ENCODE peak calls at places on chromosome 17, in four cellular contexts. B is neuronal stem cell, L is PC-3, U is mesendoderm. W is an unnamed sample.
A peak's percentile ranks its signal among the peaks of the same experiment; 100 is the strongest.

GRCh38 chr17:51238253-51238887 is 21.5 kb downstream of the MBTD1 start:
- DNase-seq in B (no peak), L (no peak), U (no peak), W (no peak)

GRCh38 chr17:62680541-62681052 is 53.1 kb downstream of the MRC2 start:
- DNase-seq in B (no peak), L (no peak), U (no peak), W (no peak)

GRCh38 chr17:56978441-56979090 is 635 bp downstream of the SCPEP1 start:
- DNase-seq in B (no peak), L (peak; percentile 21), U (peak; percentile 32), W (peak; percentile 67)

GRCh38 chr17:30290696-30291570 is 811 bp downstream of the BLMH start:
- DNase-seq in B (peak; percentile 47), L (peak; percentile 58), U (peak; percentile 50), W (peak; percentile 81)

GRCh38 chr17:77436058-77436442 is 295.3 kb downstream of the SEC14L1 start:
- DNase-seq in B (no peak), L (no peak), U (peak; percentile 91), W (no peak)

GRCh38 chr17:49361129-49361901 is 735 bp downstream of the ZNF652 start:
- DNase-seq in B (no peak), L (peak; percentile 77), U (peak; percentile 61), W (peak; percentile 94)

GRCh38 chr17:42950044-42950783 is 14.0 kb downstream of the AARSD1 start:
- DNase-seq in B (no peak), L (no peak), U (no peak), W (no peak)

GRCh38 chr17:30274887-30275286 is 16.9 kb downstream of the BLMH start:
- DNase-seq in B (no peak), L (no peak), U (no peak), W (no peak)

GRCh38 chr17:10698116-10698818 is 873 bp downstream of the ADPRM start:
- DNase-seq in B (no peak), L (peak; percentile 3), U (peak; percentile 7), W (peak; percentile 70)

GRCh38 chr17:81710514-81711308 is 1.4 kb upstream of the SLC25A10 start:
- DNase-seq in B (no peak), L (peak; percentile 30), U (peak; percentile 51), W (no peak)

GRCh38 chr17:47732399-47733046 is 513 bp upstream of the TBX21 start:
- DNase-seq in B (no peak), L (no peak), U (peak; percentile 43), W (no peak)

GRCh38 chr17:5510776-5511175 is 24.4 kb downstream of the MIS12 start:
- DNase-seq in B (no peak), L (peak; percentile 18), U (no peak), W (no peak)

GRCh38 chr17:3528604-3529511 is 28.8 kb downstream of the TRPV3 start:
- DNase-seq in B (no peak), L (no peak), U (peak; percentile 45), W (no peak)

GRCh38 chr17:70476368-70476767 is 307.0 kb downstream of the KCNJ2 start:
- DNase-seq in B (no peak), L (no peak), U (no peak), W (no peak)

GRCh38 chr17:69474171-69474831 is 59.8 kb downstream of the MAP2K6 start:
- DNase-seq in B (peak; percentile 23), L (no peak), U (no peak), W (no peak)

GRCh38 chr17:5514976-5515375 is 28.6 kb downstream of the MIS12 start:
- DNase-seq in B (no peak), L (no peak), U (no peak), W (no peak)

GRCh38 chr17:60604686-60605334 is 4.8 kb downstream of the PPM1D start:
- DNase-seq in B (no peak), L (peak; percentile 25), U (peak; percentile 33), W (no peak)

GRCh38 chr17:29116652-29117439 is 63.4 kb downstream of the MYO18A start:
- DNase-seq in B (peak; percentile 69), L (peak; percentile 49), U (peak; percentile 86), W (peak; percentile 89)

GRCh38 chr17:63497708-63498483 is 21.0 kb downstream of the ACE start:
- DNase-seq in B (no peak), L (peak; percentile 23), U (peak; percentile 86), W (peak; percentile 83)

GRCh38 chr17:36940313-36941264 is 3.3 kb downstream of the LHX1 start:
- DNase-seq in B (no peak), L (no peak), U (no peak), W (no peak)

GRCh38 chr17:6554871-6555330 is 1.5 kb downstream of the PITPNM3 start:
- DNase-seq in B (no peak), L (peak; percentile 20), U (peak; percentile 53), W (no peak)

GRCh38 chr17:78275355-78275754 is 43.9 kb downstream of the TMEM235 start:
- DNase-seq in B (no peak), L (no peak), U (no peak), W (no peak)

GRCh38 chr17:43760254-43760852 is 1.8 kb upstream of the SOST start:
- DNase-seq in B (peak; percentile 93), L (peak; percentile 98), U (peak; percentile 96), W (peak; percentile 94)

GRCh38 chr17:55264640-55265298 is at the start of gene HLF:
- DNase-seq in B (peak; percentile 74), L (peak; percentile 70), U (peak; percentile 72), W (no peak)

GRCh38 chr17:33452797-33453196 is 159.7 kb upstream of the ASIC2 start:
- DNase-seq in B (no peak), L (no peak), U (peak; percentile 75), W (no peak)
- H3K9ac ChIP-seq in B (no peak overlapping the region), L (no peak overlapping the region), U (no peak overlapping the region), W (no peak overlapping the region)

GRCh38 chr17:41528959-41529353 is 848 bp upstream of the KRT19 start:
- DNase-seq in B (no peak), L (no peak), U (peak; percentile 69), W (no peak)
- H3K4me3 ChIP-seq in B (peak overlapping the region; percentile 30), L (peak overlapping the region; percentile 90), U (no peak overlapping the region), W (no peak overlapping the region)

DNA sequence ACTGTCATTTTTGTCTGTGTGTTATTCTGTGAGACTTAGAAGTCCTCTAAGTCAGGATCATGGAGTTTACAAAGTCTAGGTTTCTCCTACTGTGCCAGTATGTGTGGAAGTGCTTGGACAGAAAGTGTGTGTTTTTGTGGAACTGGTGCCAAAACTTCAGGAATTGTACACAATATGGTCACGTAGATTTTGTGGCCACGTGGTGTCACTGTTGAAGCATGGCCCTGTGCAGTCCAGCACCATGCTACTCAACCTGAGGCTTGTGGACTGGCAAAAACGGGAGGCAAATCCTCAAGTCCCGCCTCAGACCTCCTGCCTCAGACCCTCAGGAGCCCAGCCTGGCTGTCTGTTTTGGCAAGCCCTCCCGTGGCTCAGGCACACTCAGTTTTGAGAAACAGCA is 16.7 kb upstream of the ALKBH5 start:
- DNase-seq in B (no peak), L (peak; percentile 45), U (no peak), W (peak; percentile 57)
- H3K27ac ChIP-seq in B (no peak overlapping the region), L (no peak overlapping the region), U (no peak overlapping the region), W (no peak overlapping the region)

GRCh38 chr17:2438823-2439222 is 38.0 kb upstream of the MNT start:
- DNase-seq in B (no peak), L (no peak), U (no peak), W (no peak)
- H3K9ac ChIP-seq in B (no peak overlapping the region), L (no peak overlapping the region), U (no peak overlapping the region), W (no peak overlapping the region)

GRCh38 chr17:44969144-44969780 is 1.2 kb upstream of the C1QL1 start:
- DNase-seq in B (no peak), L (no peak), U (peak; percentile 52), W (no peak)

GRCh38 chr17:44967026-44967906 is 837 bp downstream of the C1QL1 start:
- DNase-seq in B (no peak), L (no peak), U (no peak), W (no peak)

GRCh38 chr17:44966348-44967025 is 1.6 kb downstream of the C1QL1 start:
- DNase-seq in B (no peak), L (no peak), U (no peak), W (no peak)

GRCh38 chr17:44968225-44969143 is at the start of gene C1QL1:
- DNase-seq in B (peak; percentile 95), L (peak; percentile 96), U (peak; percentile 96), W (peak; percentile 96)

DNA sequence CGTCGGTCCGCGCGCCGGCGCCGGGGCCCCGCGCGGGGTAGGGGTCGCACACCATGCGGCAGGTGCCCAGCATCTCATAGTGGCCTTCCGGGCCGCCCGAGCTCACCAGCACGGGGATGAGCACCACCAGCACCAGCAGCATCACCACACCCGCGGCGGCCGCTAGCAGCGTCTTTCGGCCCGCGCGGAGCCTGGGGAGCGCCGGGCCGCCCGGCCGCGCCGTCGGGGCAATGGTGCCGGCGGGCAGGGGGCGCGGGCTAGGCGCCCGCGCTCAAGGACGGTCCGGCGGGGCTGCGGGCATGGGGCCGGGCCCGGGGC is 237 bp downstream of the C1QL1 start:
- DNase-seq in B (no peak), L (no peak), U (no peak), W (no peak)
- H3K4me3 ChIP-seq in B (peak overlapping the region; percentile 54), L (no peak overlapping the region), U (no peak overlapping the region), W (no peak overlapping the region)

GRCh38 chr17:1003972-1004768 is 7.2 kb downstream of the TIMM22 start:
- DNase-seq in B (no peak), L (peak; percentile 13), U (no peak), W (no peak)
- H3K27ac ChIP-seq in B (no peak overlapping the region), L (no peak overlapping the region), U (no peak overlapping the region), W (no peak overlapping the region)

W was measured in Karpas-422.